ENCODE peak calls at places on chromosomes 5 and 9, in five cellular contexts. S is endothelial cell of umbilical vein, T is right lobe of liver, E is A549, H is GM12878. G is an unnamed sample.
A peak's percentile ranks its signal among the peaks of the same experiment; 100 is the strongest.

GRCh38 chr5:6638236-6638635 is 5.0 kb downstream of the SRD5A1 start:
- DNase-seq in T (no peak), E (no peak), S (no peak), H (no peak), G (no peak)

GRCh38 chr9:20872340-20872977 is 159.0 kb downstream of the HACD4 start:
- DNase-seq in H (no peak), E (no peak), S (peak; percentile 16), T (no peak), G (no peak)

GRCh38 chr5:65395526-65396155 is 86.1 kb downstream of the ADAMTS6 start:
- DNase-seq in S (peak; percentile 73), H (no peak), T (no peak), E (no peak), G (no peak)

GRCh38 chr5:13660072-13660471 is 284.4 kb downstream of the DNAH5 start:
- DNase-seq in S (peak; percentile 17), T (no peak), H (no peak), E (peak; percentile 20), G (no peak)

GRCh38 chr5:77301447-77301878 is 91.0 kb downstream of the PDE8B start:
- DNase-seq in E (peak; percentile 46), S (no peak), H (no peak), T (no peak), G (no peak)

GRCh38 chr5:93588586-93589347 is 5.7 kb downstream of the NR2F1 start:
- DNase-seq in T (no peak), S (no peak), E (no peak), H (no peak), G (no peak)

GRCh38 chr9:107789001-107789710 is 299.6 kb upstream of the KLF4 start:
- DNase-seq in T (no peak), H (no peak), E (no peak), S (no peak), G (no peak)

GRCh38 chr5:172901788-172902496 is 57.3 kb upstream of the RPL26L1 start:
- DNase-seq in T (no peak), S (no peak), E (peak; percentile 92), H (no peak), G (no peak)

GRCh38 chr5:158026248-158027031 is 167.5 kb upstream of the CLINT1 start:
- DNase-seq in H (no peak), S (no peak), T (no peak), E (no peak), G (no peak)

GRCh38 chr5:143403607-143404415 is at the start of gene NR3C1:
- DNase-seq in S (peak; percentile 78), H (no peak), T (peak; percentile 95), E (peak; percentile 87), G (peak; percentile 85)

GRCh38 chr5:140555747-140556312 is 1.4 kb downstream of the SRA1 start:
- DNase-seq in E (no peak), S (no peak), H (no peak), T (no peak), G (no peak)

DNA sequence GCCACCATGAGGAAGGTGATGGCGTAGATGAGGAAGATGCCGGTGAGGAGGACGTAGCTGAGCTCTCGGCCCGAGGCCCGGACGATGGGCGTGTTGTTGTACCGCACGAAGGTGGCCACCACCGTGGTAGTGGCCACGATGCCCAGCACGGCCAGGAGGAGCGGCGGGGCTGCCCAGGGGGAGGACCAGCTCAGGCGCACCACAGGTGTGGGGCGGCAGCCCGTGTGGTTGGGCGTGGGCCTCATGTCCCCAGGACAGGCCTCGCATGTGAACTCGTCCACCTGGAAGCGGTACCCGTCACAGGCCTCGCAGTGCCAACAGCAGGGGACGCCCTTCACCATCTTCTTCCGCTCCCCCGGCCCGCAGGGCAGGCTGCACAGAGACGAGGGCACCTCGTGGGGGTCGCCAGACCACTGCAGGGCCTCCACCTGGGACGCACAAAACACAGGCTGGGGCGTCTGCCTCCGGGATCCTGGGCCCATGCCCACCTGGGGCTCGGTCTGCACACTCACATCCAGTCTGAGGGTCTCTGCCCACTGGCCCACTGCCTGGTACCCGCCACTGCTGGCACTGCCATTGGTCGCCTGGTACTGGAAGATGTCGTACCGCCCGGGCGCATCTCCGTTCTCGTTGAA is 8.7 kb downstream of the GRM6 start:
- DNase-seq in T (no peak), S (no peak), E (no peak), H (no peak), G (no peak)
- H3K9me3 ChIP-seq in T (no peaks in the 10 kb centered on the region), S (peaks cover 7% of the 10 kb centered on the region), E (peaks cover 26% of the 10 kb centered on the region), H (no peaks in the 10 kb centered on the region), G (peaks cover 12% of the 10 kb centered on the region)

GRCh38 chr5:166236327-166236726 is 2055.1 kb upstream of the WWC1 start:
- DNase-seq in H (no peak), T (no peak), S (no peak), E (no peak), G (no peak)

GRCh38 chr5:166240705-166241104 is 2050.7 kb upstream of the WWC1 start:
- DNase-seq in H (no peak), S (no peak), T (no peak), E (no peak), G (no peak)
- H3K9me3 ChIP-seq in H (no peaks in the 10 kb centered on the region), S (no peaks in the 10 kb centered on the region), T (no peaks in the 10 kb centered on the region), E (no peaks in the 10 kb centered on the region), G (peaks cover 13% of the 10 kb centered on the region)

DNA sequence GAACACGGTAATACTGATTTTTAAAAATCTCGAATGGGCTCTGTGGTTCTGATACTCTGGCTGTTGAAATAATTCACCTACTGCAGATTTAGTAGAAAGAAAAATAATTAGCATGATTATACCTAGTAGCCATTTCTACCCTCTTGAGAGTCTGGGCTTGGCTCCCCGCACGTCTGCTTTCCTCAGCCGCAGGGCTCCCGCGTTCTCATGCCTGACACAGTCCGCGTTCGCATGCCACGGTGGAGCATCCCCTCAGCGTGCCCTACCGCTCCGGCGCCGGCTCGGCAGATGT is 887 bp upstream of the GPBP1 start:
- DNase-seq in S (no peak), T (peak; percentile 81), H (no peak), E (no peak), G (no peak)
- H3K9me3 ChIP-seq in S (no peaks in the 10 kb centered on the region), T (no peaks in the 10 kb centered on the region), H (no peaks in the 10 kb centered on the region), E (no peaks in the 10 kb centered on the region), G (no peaks in the 10 kb centered on the region)

GRCh38 chr9:134546231-134546731 is 95.3 kb upstream of the COL5A1 start:
- DNase-seq in S (no peak), E (no peak), H (no peak), T (no peak), G (no peak)
- H3K9me3 ChIP-seq in S (no peaks in the 10 kb centered on the region), E (no peaks in the 10 kb centered on the region), H (no peaks in the 10 kb centered on the region), T (no peaks in the 10 kb centered on the region), G (no peaks in the 10 kb centered on the region)

GRCh38 chr5:160621503-160621902 is 199.8 kb downstream of the PTTG1 start:
- DNase-seq in S (no peak), T (no peak), E (no peak), H (no peak), G (no peak)
- H3K9me3 ChIP-seq in S (no peaks in the 10 kb centered on the region), T (no peaks in the 10 kb centered on the region), E (no peaks in the 10 kb centered on the region), H (no peaks in the 10 kb centered on the region), G (no peaks in the 10 kb centered on the region)

DNA sequence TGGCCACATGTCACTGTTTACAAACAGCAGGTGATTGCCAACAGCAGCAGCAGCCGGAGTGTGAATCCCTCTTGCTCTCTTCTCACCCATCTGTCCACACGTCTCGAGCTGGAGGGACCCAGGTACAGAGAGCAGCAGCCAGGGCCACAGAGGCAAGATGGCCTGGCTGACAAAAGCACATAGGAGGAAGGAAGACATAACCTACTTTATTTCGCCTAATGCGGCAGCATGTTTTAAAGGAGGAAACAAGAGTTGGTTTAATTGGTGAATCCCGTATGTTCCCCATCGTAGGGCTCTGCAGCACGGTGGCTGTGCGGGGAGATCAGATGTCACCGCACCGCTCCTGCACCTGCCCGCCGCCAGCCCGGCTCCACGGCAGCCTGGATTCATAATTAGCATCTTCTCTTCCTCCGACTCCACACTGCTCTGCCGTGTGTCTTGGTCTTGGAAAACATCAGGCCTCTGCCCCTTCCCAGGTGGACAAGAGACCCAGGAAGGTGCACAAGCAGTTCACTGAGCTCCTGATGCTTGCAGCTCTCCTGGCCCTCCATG is 201.5 kb upstream of the IRX1 start:
- DNase-seq in E (no peak), T (no peak), H (no peak), S (no peak), G (no peak)
- H3K9me3 ChIP-seq in E (no peaks in the 10 kb centered on the region), T (no peaks in the 10 kb centered on the region), H (no peaks in the 10 kb centered on the region), S (peaks cover 3% of the 10 kb centered on the region), G (peaks cover 10% of the 10 kb centered on the region)

GRCh38 chr5:179123109-179123426 is 62.9 kb downstream of the ZNF354C start:
- DNase-seq in H (no peak), E (no peak), T (no peak), S (no peak), G (no peak)
- H3K9me3 ChIP-seq in H (peaks cover 1% of the 10 kb centered on the region), E (peaks cover 25% of the 10 kb centered on the region), T (no peaks in the 10 kb centered on the region), S (peaks cover 2% of the 10 kb centered on the region), G (no peaks in the 10 kb centered on the region)